ENCODE peak calls at places on chromosomes 3 and 15, in eight cellular contexts. R, Y, V, G, N, I, H and C are unnamed samples.

GRCh38 chr3:8658326-8659212 is 14.0 kb upstream of the SSUH2 start:
- DNase-seq in N (no peak), R (peak), G (peak), V (no peak), Y (peak), I (peak), H (no peak), C (peak)

GRCh38 chr3:33385423-33385822 is 54.8 kb downstream of the UBP1 start:
- DNase-seq in H (peak), V (no peak), N (no peak), G (no peak), R (no peak), Y (no peak), I (no peak), C (no peak)

GRCh38 chr3:97815149-97815917 is 6.5 kb upstream of the CRYBG3 start:
- DNase-seq in V (no peak), G (no peak), N (peak), R (no peak), H (peak), Y (no peak), I (no peak), C (no peak)

GRCh38 chr15:40289140-40289775 is 6.4 kb upstream of the ANKRD63 start:
- DNase-seq in G (no peak), H (no peak), R (no peak), V (no peak), Y (no peak), N (no peak), I (no peak), C (no peak)

GRCh38 chr3:168582503-168582902 is 486.8 kb upstream of the GOLIM4 start:
- DNase-seq in H (no peak), I (no peak), N (no peak), G (no peak), R (no peak), V (no peak), Y (no peak), C (no peak)

GRCh38 chr3:114590309-114591047 is 296.6 kb downstream of the TIGIT start:
- DNase-seq in G (no peak), Y (no peak), I (no peak), R (no peak), N (no peak), H (no peak), V (no peak), C (no peak)

GRCh38 chr3:187227658-187228258 is 30.5 kb downstream of the RTP1 start:
- DNase-seq in H (no peak), I (no peak), G (no peak), R (no peak), Y (no peak), N (no peak), V (no peak), C (no peak)

GRCh38 chr3:46979958-46980497 is 562 bp downstream of the NBEAL2 start:
- DNase-seq in Y (no peak), H (peak), V (no peak), R (peak), I (no peak), N (no peak), G (no peak), C (no peak)

GRCh38 chr3:20837676-20838302 is 651.8 kb upstream of the SGO1 start:
- DNase-seq in G (peak), V (no peak), R (no peak), H (no peak), Y (no peak), N (no peak), I (no peak), C (no peak)